ENCODE peak calls at places on chromosomes 12 and 14, in seven cellular contexts. One of them, this sample, is unnamed.

GRCh38 chr14:81455344-81455743 is 55.2 kb upstream of the STON2 start:
- DNase-seq in H9: no peak
- DNase-seq in epithelial cell of proximal tubule: no peak
- DNase-seq in midbrain: no peak
- DNase-seq in T-helper 17 cell: no peak
- DNase-seq in choroid plexus epithelial cell: no peak
- DNase-seq in activated CD4-positive, CD25-positive, alpha-beta regulatory T cell: no peak
- DNase-seq in this sample: no peak

GRCh38 chr12:66190519-66191406 is 1.7 kb downstream of the IRAK3 start:
- DNase-seq in H9: no peak
- DNase-seq in epithelial cell of proximal tubule: no peak
- DNase-seq in midbrain: no peak
- DNase-seq in T-helper 17 cell: no peak
- DNase-seq in choroid plexus epithelial cell: peak
- DNase-seq in activated CD4-positive, CD25-positive, alpha-beta regulatory T cell: no peak
- DNase-seq in this sample: no peak

GRCh38 chr14:51674294-51675002 is 22.7 kb downstream of the FRMD6 start:
- DNase-seq in choroid plexus epithelial cell: peak
- DNase-seq in activated CD4-positive, CD25-positive, alpha-beta regulatory T cell: no peak
- DNase-seq in H9: no peak
- DNase-seq in epithelial cell of proximal tubule: no peak
- DNase-seq in midbrain: no peak
- DNase-seq in T-helper 17 cell: no peak
- DNase-seq in this sample: no peak

GRCh38 chr14:65847065-65847847 is 434.7 kb downstream of the FUT8 start:
- DNase-seq in epithelial cell of proximal tubule: no peak
- DNase-seq in H9: no peak
- DNase-seq in T-helper 17 cell: peak
- DNase-seq in midbrain: no peak
- DNase-seq in choroid plexus epithelial cell: no peak
- DNase-seq in activated CD4-positive, CD25-positive, alpha-beta regulatory T cell: peak
- DNase-seq in this sample: no peak

GRCh38 chr12:40152783-40153383 is 47.0 kb upstream of the SLC2A13 start:
- DNase-seq in T-helper 17 cell: no peak
- DNase-seq in epithelial cell of proximal tubule: no peak
- DNase-seq in choroid plexus epithelial cell: peak
- DNase-seq in activated CD4-positive, CD25-positive, alpha-beta regulatory T cell: peak
- DNase-seq in midbrain: no peak
- DNase-seq in H9: no peak
- DNase-seq in this sample: peak

GRCh38 chr14:24481622-24482324 is 26.3 kb downstream of the CMA1 start:
- DNase-seq in T-helper 17 cell: no peak
- DNase-seq in choroid plexus epithelial cell: peak
- DNase-seq in midbrain: no peak
- DNase-seq in activated CD4-positive, CD25-positive, alpha-beta regulatory T cell: no peak
- DNase-seq in H9: peak
- DNase-seq in epithelial cell of proximal tubule: no peak
- DNase-seq in this sample: no peak

GRCh38 chr14:33704486-33704885 is 246.4 kb downstream of the EGLN3 start:
- DNase-seq in T-helper 17 cell: no peak
- DNase-seq in epithelial cell of proximal tubule: no peak
- DNase-seq in midbrain: no peak
- DNase-seq in activated CD4-positive, CD25-positive, alpha-beta regulatory T cell: no peak
- DNase-seq in H9: no peak
- DNase-seq in choroid plexus epithelial cell: no peak
- DNase-seq in this sample: no peak

GRCh38 chr12:113054948-113055486 is 1.5 kb upstream of the DTX1 start:
- DNase-seq in midbrain: no peak
- DNase-seq in activated CD4-positive, CD25-positive, alpha-beta regulatory T cell: no peak
- DNase-seq in epithelial cell of proximal tubule: no peak
- DNase-seq in T-helper 17 cell: no peak
- DNase-seq in H9: no peak
- DNase-seq in choroid plexus epithelial cell: no peak
- DNase-seq in this sample: no peak

GRCh38 chr12:107571492-107571891 is 114.1 kb upstream of the PWP1 start:
- DNase-seq in epithelial cell of proximal tubule: no peak
- DNase-seq in H9: no peak
- DNase-seq in choroid plexus epithelial cell: no peak
- DNase-seq in midbrain: no peak
- DNase-seq in activated CD4-positive, CD25-positive, alpha-beta regulatory T cell: no peak
- DNase-seq in T-helper 17 cell: no peak
- DNase-seq in this sample: no peak

GRCh38 chr14:100564506-100564905 is 22.7 kb downstream of the BEGAIN start:
- DNase-seq in choroid plexus epithelial cell: no peak
- DNase-seq in H9: no peak
- DNase-seq in T-helper 17 cell: no peak
- DNase-seq in activated CD4-positive, CD25-positive, alpha-beta regulatory T cell: no peak
- DNase-seq in epithelial cell of proximal tubule: no peak
- DNase-seq in midbrain: no peak
- DNase-seq in this sample: no peak